ENCODE peak calls at places on chromosomes 4 and X, in seven cellular contexts. N is cardiac fibroblast, J is B cell, F is A549, C is GM12865, U is GM10248, Z is AG09309. B is an unnamed sample.

GRCh38 chr4:83109480-83110221 is 4.9 kb downstream of the PLAC8 start:
- DNase-seq in N (no peak), J (peak; percentile 63), F (peak; percentile 44), C (peak; percentile 61), U (peak; percentile 42), Z (no peak), B (peak; percentile 14)

GRCh38 chr4:87913871-87914270 is 61.6 kb upstream of the SPP1 start:
- DNase-seq in N (no peak), J (no peak), F (no peak), C (no peak), U (no peak), Z (no peak), B (no peak)

GRCh38 chrX:33183366-33183765 is 28.0 kb downstream of the DMD start:
- DNase-seq in N (peak; percentile 64), J (no peak), F (no peak), C (peak; percentile 0), U (no peak), Z (no peak), B (peak; percentile 54)

GRCh38 chr4:113633467-113633866 is 128.1 kb downstream of the CAMK2D start:
- DNase-seq in N (no peak), J (no peak), F (no peak), C (no peak), U (no peak), Z (no peak), B (no peak)

GRCh38 chrX:38717871-38718270 is 83.4 kb upstream of the MID1IP1 start:
- DNase-seq in N (peak; percentile 40), J (no peak), F (peak; percentile 47), C (peak; percentile 26), U (peak; percentile 28), Z (no peak), B (peak; percentile 22)

GRCh38 chr4:114921790-114922581 is 191.4 kb downstream of the NDST4 start:
- DNase-seq in N (no peak), J (no peak), F (no peak), C (no peak), U (no peak), Z (no peak), B (no peak)

GRCh38 chrX:116317409-116317808 is 119.0 kb upstream of the SLC6A14 start:
- DNase-seq in N (peak; percentile 18), J (no peak), F (no peak), C (no peak), U (no peak), Z (no peak), B (peak; percentile 72)

GRCh38 chrX:28135378-28136047 is 154.3 kb upstream of the DCAF8L1 start:
- DNase-seq in N (peak; percentile 66), J (no peak), F (no peak), C (no peak), U (no peak), Z (no peak), B (peak; percentile 34)

GRCh38 chrX:155068165-155068564 is 2.8 kb downstream of the CMC4 start:
- DNase-seq in N (peak; percentile 66), J (no peak), F (peak; percentile 60), C (no peak), U (no peak), Z (peak; percentile 16), B (peak; percentile 49)

GRCh38 chr4:21726255-21726815 is 222.2 kb downstream of the KCNIP4 start:
- DNase-seq in N (peak; percentile 18), J (no peak), F (no peak), C (no peak), U (no peak), Z (peak; percentile 59), B (peak; percentile 60)

GRCh38 chr4:32700838-32701237 is 1980.7 kb downstream of the PCDH7 start:
- DNase-seq in N (no peak), J (no peak), F (no peak), C (no peak), U (no peak), Z (no peak), B (no peak)

GRCh38 chrX:72114306-72114705 is 17.4 kb downstream of the RTL5 start:
- DNase-seq in N (no peak), J (no peak), F (no peak), C (no peak), U (no peak), Z (no peak), B (no peak)

GRCh38 chr4:164802301-164802700 is 48.4 kb downstream of the SMIM31 start:
- DNase-seq in N (no peak), J (no peak), F (no peak), C (no peak), U (no peak), Z (no peak), B (no peak)

GRCh38 chrX:65273152-65273551 is 261.4 kb downstream of the LAS1L start:
- DNase-seq in N (no peak), J (no peak), F (no peak), C (no peak), U (no peak), Z (no peak), B (no peak)

GRCh38 chr4:164212134-164212533 is 541.8 kb upstream of the SMIM31 start:
- DNase-seq in N (peak; percentile 7), J (no peak), F (no peak), C (no peak), U (no peak), Z (no peak), B (peak; percentile 3)

DNA sequence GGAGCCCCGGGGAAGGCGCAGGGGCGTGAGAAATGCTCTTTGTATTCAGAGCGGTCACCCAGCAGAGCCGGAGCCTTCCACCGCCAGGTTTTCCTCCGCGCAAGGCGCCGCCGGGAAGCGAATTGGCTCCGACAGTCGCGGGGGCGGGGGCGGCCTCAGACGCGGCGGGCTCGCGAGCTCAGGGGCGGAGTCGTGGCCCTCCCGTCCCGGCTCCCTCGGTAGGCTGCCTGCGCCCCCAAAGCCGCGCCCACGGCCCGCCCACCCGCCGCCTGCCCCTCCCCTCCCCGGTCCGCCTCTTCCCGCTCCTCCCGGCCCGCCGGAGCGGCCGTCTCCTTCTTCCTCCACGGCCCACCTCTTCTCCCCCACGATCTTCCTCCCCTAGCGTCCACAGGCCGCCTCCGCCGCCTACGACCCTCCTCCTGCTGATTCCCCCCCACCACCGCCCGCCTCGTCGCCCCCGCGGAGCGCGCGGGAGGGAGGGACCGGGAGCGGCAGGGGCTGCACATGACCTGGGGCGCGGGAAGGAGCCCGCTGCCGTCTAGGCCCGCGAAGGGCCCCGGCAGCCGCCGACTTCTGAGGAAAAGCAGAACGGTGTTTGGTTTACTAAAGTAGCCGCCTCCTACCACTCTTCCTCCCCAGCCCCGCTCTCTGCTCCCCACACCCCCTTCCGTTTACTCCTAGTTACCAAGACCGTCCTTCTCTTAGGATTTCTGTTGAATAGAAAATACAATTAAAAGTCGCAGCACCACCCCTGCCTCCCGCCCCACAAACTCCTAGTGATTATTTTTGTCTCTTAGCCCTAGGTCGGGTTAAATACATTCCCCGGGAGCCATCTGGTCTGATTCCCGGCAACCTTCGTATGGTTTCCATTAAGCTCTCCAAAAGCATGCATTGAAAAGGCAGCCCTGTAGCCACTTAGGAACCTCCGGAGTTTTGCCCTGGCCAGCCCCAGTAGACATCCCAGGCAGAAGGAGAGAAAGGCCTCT is 53.2 kb downstream of the C4orf51 start:
- DNase-seq in N (peak; percentile 93), J (peak; percentile 94), F (peak; percentile 83), C (peak; percentile 89), U (peak; percentile 95), Z (peak; percentile 63), B (peak; percentile 95)
- TF ChIP-seq CTCF in N (no peak), J (no peak), F (no peak), C (no peak), U (no peak), Z (no peak), B (no peak)

GRCh38 chr4:69831646-69832325 is 28.2 kb downstream of the SULT1E1 start:
- DNase-seq in N (no peak), J (no peak), F (no peak), C (peak; percentile 74), U (peak; percentile 34), Z (no peak), B (no peak)

GRCh38 chr4:69831270-69831627 is 28.7 kb downstream of the SULT1E1 start:
- DNase-seq in N (no peak), J (no peak), F (no peak), C (no peak), U (no peak), Z (no peak), B (no peak)

GRCh38 chr4:69830529-69831269 is 29.2 kb downstream of the SULT1E1 start:
- DNase-seq in N (peak; percentile 45), J (no peak), F (peak; percentile 18), C (peak; percentile 36), U (no peak), Z (no peak), B (peak; percentile 77)

GRCh38 chr4:69828828-69829227 is 31.1 kb downstream of the SULT1E1 start:
- DNase-seq in N (peak; percentile 37), J (no peak), F (no peak), C (no peak), U (no peak), Z (no peak), B (peak; percentile 47)

DNA sequence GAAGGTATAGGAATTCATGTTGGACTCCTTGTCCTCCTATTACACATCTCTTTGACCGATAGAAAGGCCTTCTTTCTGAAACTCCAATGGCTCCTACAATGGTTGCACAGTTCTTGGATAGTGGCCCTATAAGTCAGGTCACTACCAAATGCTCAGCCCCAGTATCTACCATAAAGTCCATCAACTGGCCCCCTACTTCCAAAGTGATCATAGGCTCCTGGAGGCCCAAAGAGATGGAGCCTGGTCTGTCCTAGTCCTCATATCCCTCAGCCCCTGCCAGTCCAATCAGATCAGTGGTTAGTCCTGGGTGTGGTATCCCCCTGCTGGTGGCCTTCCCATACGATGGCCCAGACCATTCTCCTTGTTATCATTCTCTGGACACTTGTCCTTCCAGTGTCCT is 30.3 kb downstream of the SULT1E1 start:
- DNase-seq in N (no peak), J (no peak), F (no peak), C (no peak), U (no peak), Z (no peak), B (no peak)
- TF ChIP-seq CTCF in N (no peak), J (no peak), F (no peak), C (no peak), U (no peak), Z (no peak), B (no peak)

DNA sequence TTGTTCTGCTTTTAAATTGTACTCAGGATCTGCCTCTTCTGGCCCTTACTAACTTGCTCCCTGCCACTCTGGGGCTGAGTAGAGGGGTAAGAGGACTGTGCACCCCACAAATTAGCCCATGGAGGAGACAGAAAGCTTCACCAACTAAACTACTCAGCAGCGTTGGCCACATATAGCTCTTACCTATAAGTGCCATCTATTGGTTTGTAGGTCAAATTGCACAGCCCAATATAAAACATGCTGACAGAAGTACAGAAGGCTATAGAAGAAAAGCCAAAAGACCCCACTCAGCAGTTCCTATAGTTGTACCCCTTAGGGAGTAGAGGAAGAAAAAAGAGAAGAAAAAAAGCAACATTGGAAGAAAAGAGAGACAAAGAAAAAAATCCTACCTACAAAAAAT is 341.2 kb upstream of the FMR1 start:
- DNase-seq in N (no peak), J (no peak), F (no peak), C (no peak), U (no peak), Z (no peak), B (no peak)
- TF ChIP-seq CTCF in N (no peak), J (no peak), F (no peak), C (no peak), U (no peak), Z (no peak), B (no peak)

GRCh38 chr4:100114909-100115308 is 75.4 kb downstream of the DDIT4L start:
- DNase-seq in N (no peak), J (no peak), F (no peak), C (no peak), U (no peak), Z (no peak), B (no peak)

GRCh38 chr4:100118213-100118612 is 72.1 kb downstream of the DDIT4L start:
- DNase-seq in N (peak; percentile 34), J (no peak), F (no peak), C (no peak), U (no peak), Z (peak; percentile 18), B (peak; percentile 14)

GRCh38 chr4:100113732-100114131 is 76.5 kb downstream of the DDIT4L start:
- DNase-seq in N (no peak), J (no peak), F (no peak), C (no peak), U (no peak), Z (no peak), B (no peak)

GRCh38 chr4:100117749-100118148 is 72.5 kb downstream of the DDIT4L start:
- DNase-seq in N (no peak), J (no peak), F (no peak), C (peak; percentile 11), U (no peak), Z (no peak), B (no peak)
- TF ChIP-seq CTCF in N (no peak), J (no peak), F (no peak), C (peak; percentile 35), U (no peak), Z (peak; percentile 39), B (no peak)

B was measured in fibroblast of pulmonary artery.